ENCODE peak calls at places on chromosome 1, in eight cellular contexts. B is WERI-Rb-1, W is brain microvascular endothelial cell, V is HFFc6, E is lower leg skin, M is GM10248, K is HCT116, G is suprapubic skin. T is an unnamed sample.

GRCh38 chr1:169250022-169250421 is 117.6 kb downstream of the NME7 start:
- DNase-seq in K (no peak), G (no peak), M (no peak), E (no peak), B (no peak), V (no peak), W (peak), T (no peak)

GRCh38 chr1:150981177-150981804 is 801 bp upstream of the ANXA9 start:
- DNase-seq in B (peak), K (no peak), G (no peak), V (no peak), E (no peak), M (no peak), W (no peak), T (peak)

GRCh38 chr1:51070011-51070410 is 32.0 kb upstream of the C1orf185 start:
- DNase-seq in K (no peak), W (no peak), G (no peak), B (no peak), M (no peak), E (no peak), V (no peak), T (no peak)

GRCh38 chr1:245434285-245434684 is 279.5 kb downstream of the KIF26B start:
- DNase-seq in K (peak), M (no peak), E (no peak), G (no peak), V (no peak), B (no peak), W (no peak), T (no peak)

GRCh38 chr1:23417570-23417969 is 7.0 kb downstream of the TCEA3 start:
- DNase-seq in G (no peak), W (no peak), E (no peak), B (peak), K (no peak), M (no peak), V (no peak), T (no peak)

GRCh38 chr1:86447198-86447790 is 21.4 kb upstream of the CLCA1 start:
- DNase-seq in B (no peak), K (no peak), E (no peak), V (no peak), G (no peak), W (no peak), M (no peak), T (no peak)

GRCh38 chr1:163069142-163069541 is at the start of gene RGS4:
- DNase-seq in E (no peak), B (peak), M (no peak), G (no peak), W (peak), V (peak), K (peak), T (peak)

GRCh38 chr1:236143104-236143948 is 987 bp downstream of the GPR137B start:
- DNase-seq in K (no peak), B (peak), V (peak), W (peak), E (no peak), M (no peak), G (no peak), T (peak)

GRCh38 chr1:230891984-230892383 is 23.7 kb upstream of the C1orf198 start:
- DNase-seq in B (no peak), K (no peak), G (no peak), E (no peak), V (no peak), M (no peak), W (no peak), T (no peak)
- TF ChIP-seq CTCF in B (no peak), K (no peak), G (no peak), E (no peak), V (no peak), M (no peak), W (no peak), T (no peak)

GRCh38 chr1:230860617-230861384 is 7.5 kb downstream of the C1orf198 start:
- DNase-seq in E (no peak), W (no peak), V (no peak), B (no peak), G (no peak), M (no peak), K (no peak), T (no peak)

GRCh38 chr1:230863449-230863848 is 4.9 kb downstream of the C1orf198 start:
- DNase-seq in W (no peak), G (no peak), B (no peak), V (no peak), M (no peak), K (no peak), E (peak), T (no peak)

GRCh38 chr1:230858918-230859819 is 9.2 kb downstream of the C1orf198 start:
- DNase-seq in B (no peak), K (no peak), E (no peak), V (peak), G (no peak), M (no peak), W (peak), T (no peak)

GRCh38 chr1:230861970-230862595 is 6.2 kb downstream of the C1orf198 start:
- DNase-seq in V (peak), M (no peak), E (no peak), B (no peak), G (no peak), K (no peak), W (no peak), T (no peak)

GRCh38 chr1:230861489-230861888 is 6.8 kb downstream of the C1orf198 start:
- DNase-seq in K (no peak), V (no peak), G (no peak), B (no peak), M (no peak), W (no peak), E (no peak), T (no peak)
- TF ChIP-seq CTCF in K (peak), V (peak), G (no peak), B (peak), M (no peak), W (peak), E (no peak), T (peak)

DNA sequence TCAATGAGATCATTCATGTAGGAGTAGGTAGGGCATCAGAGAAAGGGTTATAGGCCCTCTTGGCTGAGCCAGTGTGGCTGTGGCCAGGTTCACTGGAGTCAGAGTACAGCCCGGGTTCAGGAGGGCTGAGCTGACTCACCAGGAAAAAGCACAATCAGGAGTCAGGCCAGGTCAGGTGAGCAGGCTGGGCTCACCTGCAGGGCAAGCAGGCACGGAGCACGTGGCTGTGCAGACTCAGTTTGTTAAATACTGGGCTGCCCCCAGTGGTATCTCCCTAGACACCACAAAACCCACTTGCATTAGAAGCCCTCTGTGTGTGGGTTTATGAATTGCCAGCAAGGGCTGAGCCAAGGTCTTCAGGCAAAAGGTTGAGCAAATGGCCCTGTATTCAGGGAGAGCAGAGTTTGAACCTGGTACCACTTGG is 122.1 kb upstream of the SERBP1 start:
- DNase-seq in K (no peak), M (no peak), E (no peak), B (no peak), W (no peak), V (no peak), G (no peak), T (no peak)
- TF ChIP-seq CTCF in K (peak), M (no peak), E (no peak), B (peak), W (peak), V (no peak), G (no peak), T (no peak)

GRCh38 chr1:19310720-19311502 is 1.0 kb downstream of the AKR7A2 start:
- DNase-seq in M (peak), V (peak), B (no peak), G (no peak), W (no peak), K (no peak), E (no peak), T (no peak)

GRCh38 chr1:19312782-19313635 is 883 bp downstream of the SLC66A1 start:
- DNase-seq in G (no peak), W (no peak), V (no peak), K (no peak), E (no peak), M (peak), B (no peak), T (no peak)

GRCh38 chr1:19313636-19313959 is 1.5 kb downstream of the SLC66A1 start:
- DNase-seq in G (no peak), M (no peak), K (no peak), B (no peak), V (no peak), E (no peak), W (no peak), T (no peak)

GRCh38 chr1:19311503-19311930 is 427 bp downstream of the AKR7A2 start:
- DNase-seq in B (peak), M (peak), K (no peak), V (no peak), G (no peak), W (no peak), E (no peak), T (no peak)

GRCh38 chr1:19311931-19312781 is at the start of the genes AKR7A2 and SLC66A1:
- DNase-seq in G (peak), W (peak), B (peak), M (peak), V (peak), E (peak), K (peak), T (peak)
- TF ChIP-seq CTCF in G (peak), W (peak), B (no peak), M (no peak), V (no peak), E (no peak), K (no peak), T (no peak)